ENCODE peak calls at places on chromosomes 4 and X, in five cellular contexts. One of them, this sample, is unnamed.

GRCh38 chrX:84188320-84188834 is 378 bp upstream of the RPS6KA6 start:
- DNase-seq in tibial nerve: peak
- DNase-seq in suprapubic skin: no peak
- DNase-seq in SK-N-SH: peak
- DNase-seq in ovary: peak
- DNase-seq in this sample: peak

GRCh38 chrX:154735695-154736393 is 15.0 kb downstream of the GAB3 start:
- DNase-seq in tibial nerve: peak
- DNase-seq in ovary: no peak
- DNase-seq in suprapubic skin: no peak
- DNase-seq in SK-N-SH: no peak
- DNase-seq in this sample: no peak

GRCh38 chrX:63967541-63967940 is 182.5 kb upstream of the ARHGEF9 start:
- DNase-seq in ovary: no peak
- DNase-seq in suprapubic skin: no peak
- DNase-seq in tibial nerve: no peak
- DNase-seq in SK-N-SH: no peak
- DNase-seq in this sample: no peak

GRCh38 chr4:159765402-159765801 is 662.5 kb downstream of the RAPGEF2 start:
- DNase-seq in ovary: no peak
- DNase-seq in SK-N-SH: no peak
- DNase-seq in tibial nerve: no peak
- DNase-seq in suprapubic skin: no peak
- DNase-seq in this sample: no peak

GRCh38 chrX:17474892-17475291 is 99.9 kb downstream of the NHS start:
- DNase-seq in ovary: no peak
- DNase-seq in SK-N-SH: no peak
- DNase-seq in suprapubic skin: no peak
- DNase-seq in tibial nerve: no peak
- DNase-seq in this sample: no peak

GRCh38 chr4:161987611-161988010 is 176.2 kb downstream of the FSTL5 start:
- DNase-seq in SK-N-SH: no peak
- DNase-seq in tibial nerve: no peak
- DNase-seq in suprapubic skin: no peak
- DNase-seq in ovary: no peak
- DNase-seq in this sample: no peak

GRCh38 chr4:184510431-184510830 is 36.1 kb upstream of the IRF2 start:
- DNase-seq in SK-N-SH: no peak
- DNase-seq in ovary: no peak
- DNase-seq in suprapubic skin: no peak
- DNase-seq in tibial nerve: no peak
- DNase-seq in this sample: no peak

GRCh38 chr4:166435449-166435848 is 562.4 kb downstream of the TLL1 start:
- DNase-seq in suprapubic skin: no peak
- DNase-seq in ovary: no peak
- DNase-seq in tibial nerve: no peak
- DNase-seq in SK-N-SH: no peak
- DNase-seq in this sample: no peak

GRCh38 chr4:187070740-187071139 is 347.1 kb upstream of the FAT1 start:
- DNase-seq in SK-N-SH: no peak
- DNase-seq in tibial nerve: no peak
- DNase-seq in ovary: no peak
- DNase-seq in suprapubic skin: no peak
- DNase-seq in this sample: no peak

GRCh38 chr4:185685804-185686203 is 126.2 kb downstream of the SORBS2 start:
- DNase-seq in SK-N-SH: no peak
- DNase-seq in suprapubic skin: no peak
- DNase-seq in tibial nerve: no peak
- DNase-seq in ovary: no peak
- DNase-seq in this sample: no peak

GRCh38 chrX:105694839-105695238 is 127.5 kb upstream of the NRK start:
- DNase-seq in SK-N-SH: no peak
- DNase-seq in tibial nerve: no peak
- DNase-seq in ovary: no peak
- DNase-seq in suprapubic skin: no peak
- DNase-seq in this sample: no peak

GRCh38 chrX:11770320-11770719 is 12.3 kb downstream of the MSL3 start:
- DNase-seq in tibial nerve: no peak
- DNase-seq in SK-N-SH: peak
- DNase-seq in ovary: peak
- DNase-seq in suprapubic skin: no peak
- DNase-seq in this sample: peak

GRCh38 chr4:190017357-190018200 is 9.5 kb downstream of the FRG2 start:
- DNase-seq in suprapubic skin: no peak
- DNase-seq in SK-N-SH: peak
- DNase-seq in ovary: no peak
- DNase-seq in tibial nerve: no peak
- DNase-seq in this sample: no peak

GRCh38 chr4:100421356-100421978 is 96.4 kb downstream of the EMCN start:
- DNase-seq in suprapubic skin: no peak
- DNase-seq in ovary: no peak
- DNase-seq in SK-N-SH: peak
- DNase-seq in tibial nerve: no peak
- DNase-seq in this sample: no peak

GRCh38 chr4:120765271-120765985 is 157.1 kb downstream of the PRDM5 start:
- DNase-seq in ovary: no peak
- DNase-seq in tibial nerve: no peak
- DNase-seq in suprapubic skin: no peak
- DNase-seq in SK-N-SH: no peak
- DNase-seq in this sample: no peak

GRCh38 chrX:119118780-119119395 is 8.7 kb downstream of the KIAA1210 start:
- DNase-seq in suprapubic skin: no peak
- DNase-seq in SK-N-SH: peak
- DNase-seq in tibial nerve: peak
- DNase-seq in ovary: peak
- DNase-seq in this sample: peak

GRCh38 chr4:115315182-115315581 is 201.8 kb upstream of the NDST4 start:
- DNase-seq in suprapubic skin: no peak
- DNase-seq in tibial nerve: no peak
- DNase-seq in SK-N-SH: no peak
- DNase-seq in ovary: no peak
- DNase-seq in this sample: no peak

GRCh38 chr4:5958199-5958735 is 60.0 kb downstream of the C4orf50 start:
- DNase-seq in ovary: no peak
- DNase-seq in SK-N-SH: no peak
- DNase-seq in suprapubic skin: peak
- DNase-seq in tibial nerve: no peak
- DNase-seq in this sample: no peak

DNA sequence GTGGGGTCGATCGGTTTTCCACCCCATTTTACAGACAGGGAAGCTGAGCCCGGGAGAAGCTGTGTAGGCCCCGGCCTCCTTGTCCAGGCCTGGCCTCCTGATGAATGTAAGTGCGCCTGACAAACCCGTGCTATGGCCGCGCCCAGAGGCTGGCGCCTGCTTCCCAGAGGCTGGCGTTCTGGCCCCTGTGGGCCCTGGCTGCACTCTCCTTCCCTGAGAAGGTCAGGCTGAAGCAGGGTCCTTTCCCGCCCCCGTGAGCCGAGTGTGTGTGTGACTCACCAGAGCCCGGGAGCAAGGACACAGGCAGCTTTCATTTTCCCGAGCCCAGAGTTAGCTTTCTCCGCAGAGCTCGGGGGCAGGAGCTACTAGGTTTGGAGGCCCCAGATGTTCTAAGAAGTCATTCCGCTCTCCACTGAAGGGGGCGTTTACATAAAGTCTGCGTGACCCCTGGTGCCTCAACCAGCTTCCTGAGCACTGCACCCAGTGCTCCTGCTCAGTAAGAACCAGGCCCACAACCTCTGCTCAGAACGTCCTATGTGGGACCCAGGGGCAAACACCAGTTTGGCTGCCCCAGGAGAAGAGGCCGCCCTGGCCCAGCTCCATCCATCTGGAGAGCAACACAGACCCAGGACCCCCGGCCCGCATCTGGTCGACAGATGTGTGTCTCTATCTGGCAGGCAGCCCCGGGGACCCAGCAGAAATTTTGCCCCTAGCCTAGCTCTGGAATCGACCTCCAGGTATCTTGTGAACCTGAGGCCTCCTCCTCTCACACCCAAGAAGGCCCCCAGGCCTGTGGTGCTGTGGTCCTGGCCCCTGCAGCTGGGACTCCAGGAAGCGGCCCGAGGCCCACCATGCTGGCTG is 13.6 kb downstream of the UVSSA start:
- DNase-seq in suprapubic skin: no peak
- DNase-seq in SK-N-SH: peak
- DNase-seq in ovary: peak
- DNase-seq in tibial nerve: peak
- DNase-seq in this sample: no peak
- TF ChIP-seq CTCF in suprapubic skin: no peak
- TF ChIP-seq CTCF in SK-N-SH: no peak
- TF ChIP-seq CTCF in ovary: no peak
- TF ChIP-seq CTCF in tibial nerve: no peak
- TF ChIP-seq CTCF in this sample: no peak

DNA sequence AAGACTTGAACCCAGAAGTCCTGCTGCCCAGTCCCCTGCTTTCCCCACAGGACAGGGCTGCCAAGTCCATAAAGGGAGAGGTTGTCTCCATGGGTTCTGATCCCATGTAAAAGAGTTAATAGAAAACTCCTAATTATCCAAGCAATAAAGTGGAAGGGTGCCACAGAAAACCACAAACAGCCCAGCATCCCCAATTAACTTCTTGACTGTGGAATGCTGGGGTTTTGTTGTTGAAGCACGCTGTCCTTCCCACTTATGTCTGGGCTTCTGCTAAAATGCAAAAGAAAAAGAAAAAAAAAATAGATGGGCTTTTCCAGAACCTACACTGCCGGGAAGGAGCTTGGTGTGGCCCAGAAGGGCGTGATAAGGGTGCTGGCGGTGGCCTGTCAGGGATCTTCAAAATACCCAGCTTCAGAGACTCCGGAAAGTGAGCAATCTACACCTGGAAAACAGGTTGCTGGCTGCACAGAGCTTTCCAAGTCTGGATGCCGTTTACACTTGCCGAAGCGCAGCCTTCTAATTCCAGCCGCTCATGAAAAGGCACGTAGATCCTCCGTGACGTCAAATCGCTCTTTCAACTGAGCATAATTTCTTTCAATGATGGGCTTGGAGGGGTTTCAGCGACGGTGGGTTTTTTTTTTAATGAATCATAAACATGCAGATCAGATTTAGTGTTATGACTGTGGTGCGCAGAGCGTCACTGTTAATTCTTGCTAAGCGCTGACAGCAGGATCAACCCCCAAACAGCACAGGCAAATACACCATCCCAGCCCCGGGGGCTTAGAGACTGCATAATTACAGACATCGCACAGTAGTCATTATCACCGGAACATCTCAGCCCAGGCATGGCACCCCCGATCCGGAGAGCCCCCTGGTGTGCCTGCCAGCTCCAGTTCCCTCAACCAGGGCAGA is 197.6 kb downstream of the BCOR start:
- DNase-seq in ovary: no peak
- DNase-seq in suprapubic skin: no peak
- DNase-seq in SK-N-SH: peak
- DNase-seq in tibial nerve: no peak
- DNase-seq in this sample: no peak
- TF ChIP-seq EP300 in ovary: no peak
- TF ChIP-seq EP300 in suprapubic skin: no peak
- TF ChIP-seq EP300 in SK-N-SH: no peak
- TF ChIP-seq EP300 in tibial nerve: no peak
- TF ChIP-seq EP300 in this sample: no peak

GRCh38 chr4:137980641-137981040 is 261.5 kb downstream of the SLC7A11 start:
- DNase-seq in SK-N-SH: no peak
- DNase-seq in ovary: no peak
- DNase-seq in tibial nerve: no peak
- DNase-seq in suprapubic skin: no peak
- DNase-seq in this sample: no peak

GRCh38 chr4:137981277-137981676 is 260.9 kb downstream of the SLC7A11 start:
- DNase-seq in ovary: no peak
- DNase-seq in tibial nerve: no peak
- DNase-seq in SK-N-SH: no peak
- DNase-seq in suprapubic skin: no peak
- DNase-seq in this sample: no peak
- TF ChIP-seq CTCF in ovary: no peak
- TF ChIP-seq CTCF in tibial nerve: no peak
- TF ChIP-seq CTCF in SK-N-SH: peak
- TF ChIP-seq CTCF in suprapubic skin: no peak
- TF ChIP-seq CTCF in this sample: no peak

GRCh38 chrX:103686199-103687072 is at the start of gene MORF4L2:
- DNase-seq in SK-N-SH: peak
- DNase-seq in tibial nerve: peak
- DNase-seq in ovary: peak
- DNase-seq in suprapubic skin: peak
- DNase-seq in this sample: peak
- TF ChIP-seq EP300 in SK-N-SH: no peak
- TF ChIP-seq EP300 in tibial nerve: peak
- TF ChIP-seq EP300 in ovary: peak
- TF ChIP-seq EP300 in suprapubic skin: no peak
- TF ChIP-seq EP300 in this sample: no peak

DNA sequence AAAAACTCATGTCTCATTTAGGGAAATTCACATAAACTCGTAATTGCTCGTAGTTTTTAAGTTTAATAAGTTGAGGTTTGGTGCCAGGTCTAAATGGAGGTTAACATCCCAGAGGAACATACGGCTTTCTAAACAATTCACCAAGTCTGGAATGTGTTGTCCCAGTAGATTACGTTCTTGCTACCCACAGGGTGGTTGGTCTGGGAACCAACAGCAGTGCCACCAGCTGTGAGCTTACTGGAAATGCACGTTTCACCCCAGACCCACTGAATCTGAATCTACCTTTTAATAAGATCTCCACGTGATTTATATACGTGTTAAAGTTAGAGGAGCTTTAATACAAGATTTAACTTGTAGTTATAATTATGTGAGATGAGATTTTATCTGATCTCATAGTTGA is 134.3 kb downstream of the BMPR1B start:
- DNase-seq in suprapubic skin: no peak
- DNase-seq in SK-N-SH: no peak
- DNase-seq in ovary: no peak
- DNase-seq in tibial nerve: no peak
- DNase-seq in this sample: no peak
- TF ChIP-seq CTCF in suprapubic skin: no peak
- TF ChIP-seq CTCF in SK-N-SH: no peak
- TF ChIP-seq CTCF in ovary: no peak
- TF ChIP-seq CTCF in tibial nerve: no peak
- TF ChIP-seq CTCF in this sample: no peak

DNA sequence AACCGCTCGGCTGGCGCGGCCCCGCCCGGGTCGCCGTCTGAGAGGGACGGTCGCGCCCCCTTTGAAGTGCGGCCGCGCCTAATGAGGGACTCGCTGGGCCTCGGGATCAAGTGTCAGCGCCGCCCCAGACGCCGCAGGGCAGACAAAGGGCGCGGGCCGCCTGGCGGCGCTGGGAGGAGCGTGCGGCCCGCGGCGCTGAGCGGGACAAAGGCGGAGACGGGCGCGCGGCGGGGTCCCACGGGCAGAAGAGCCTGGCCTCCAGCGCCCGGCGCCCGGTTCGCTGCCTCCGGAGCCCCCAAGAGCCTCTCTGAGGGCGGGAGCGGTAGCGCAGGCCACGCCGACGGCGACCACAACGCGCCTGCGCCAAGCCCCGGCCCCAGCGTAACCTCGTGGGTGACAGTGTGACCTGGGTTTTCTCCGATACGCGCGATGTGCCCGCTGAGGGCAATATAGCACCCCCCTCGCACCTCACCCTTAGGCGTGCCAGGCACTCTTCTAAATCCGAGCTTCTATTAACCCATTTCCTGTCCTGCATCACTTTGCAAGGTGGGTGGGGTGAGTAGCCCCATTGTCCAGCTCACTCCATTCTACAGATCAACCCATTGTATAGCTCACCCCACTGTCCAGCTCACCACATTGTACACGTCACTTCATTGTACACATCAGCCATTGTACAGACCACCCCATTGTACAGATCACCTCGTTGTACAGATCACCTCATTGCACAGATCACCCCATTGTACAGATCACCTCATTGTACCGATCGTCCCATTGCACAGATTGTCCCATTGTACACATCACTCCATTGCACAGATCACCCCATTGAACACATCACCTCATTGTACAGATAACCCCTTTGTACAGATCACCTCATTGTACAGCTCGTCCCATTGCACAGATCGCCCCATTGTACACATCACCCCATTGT is 33.7 kb upstream of the STX18 start:
- DNase-seq in suprapubic skin: peak
- DNase-seq in tibial nerve: peak
- DNase-seq in SK-N-SH: peak
- DNase-seq in ovary: peak
- DNase-seq in this sample: peak
- TF ChIP-seq EP300 in suprapubic skin: no peak
- TF ChIP-seq EP300 in tibial nerve: no peak
- TF ChIP-seq EP300 in SK-N-SH: no peak
- TF ChIP-seq EP300 in ovary: no peak
- TF ChIP-seq EP300 in this sample: no peak